ENCODE peak calls at places on chromosomes 16 and 17, in six cellular contexts. I is breast epithelium; J is psoas muscle; T is CD8-positive, alpha-beta T cell; P is heart left ventricle; O is HepG2. A is an unnamed sample.

GRCh38 chr17:17476865-17477467 is at the start of gene MED9:
- DNase-seq in I (peak; percentile 87), J (peak; percentile 94), T (peak; percentile 97), P (peak; percentile 97), O (peak; percentile 82), A (peak; percentile 93)

GRCh38 chr16:63365665-63366064 is 1329.4 kb upstream of the CDH8 start:
- DNase-seq in I (no peak), J (no peak), T (no peak), P (no peak), O (no peak), A (no peak)

GRCh38 chr17:7293821-7294613 is 422 bp downstream of the YBX2 start:
- DNase-seq in I (no peak), J (no peak), T (no peak), P (no peak), O (peak; percentile 49), A (no peak)

GRCh38 chr16:57807968-57808528 is 5.8 kb upstream of the KIFC3 start:
- DNase-seq in I (peak; percentile 79), J (peak; percentile 80), T (peak; percentile 69), P (peak; percentile 86), O (peak; percentile 92), A (peak; percentile 82)

GRCh38 chr16:85601730-85602401 is 11.3 kb upstream of the GSE1 start:
- DNase-seq in I (no peak), J (no peak), T (no peak), P (peak; percentile 77), O (no peak), A (peak; percentile 42)

GRCh38 chr17:71441098-71441497 is 679.7 kb upstream of the SOX9 start:
- DNase-seq in I (no peak), J (no peak), T (no peak), P (no peak), O (no peak), A (no peak)

GRCh38 chr17:17537311-17538099 is 41.3 kb upstream of the RASD1 start:
- DNase-seq in I (no peak), J (peak; percentile 14), T (no peak), P (peak; percentile 58), O (no peak), A (no peak)

GRCh38 chr17:28807925-28808641 is 34.5 kb downstream of the FAM222B start:
- DNase-seq in I (no peak), J (no peak), T (no peak), P (no peak), O (peak; percentile 68), A (no peak)

GRCh38 chr16:67006930-67007658 is 18.7 kb downstream of the CES4A start:
- DNase-seq in I (no peak), J (no peak), T (no peak), P (no peak), O (no peak), A (no peak)

GRCh38 chr16:66924527-66925321 is 611 bp downstream of the RRAD start:
- DNase-seq in I (no peak), J (peak; percentile 54), T (peak; percentile 54), P (peak; percentile 75), O (no peak), A (peak; percentile 56)

GRCh38 chr17:37276475-37276874 is 99.3 kb upstream of the C17orf78 start:
- DNase-seq in I (no peak), J (no peak), T (no peak), P (no peak), O (no peak), A (no peak)

DNA sequence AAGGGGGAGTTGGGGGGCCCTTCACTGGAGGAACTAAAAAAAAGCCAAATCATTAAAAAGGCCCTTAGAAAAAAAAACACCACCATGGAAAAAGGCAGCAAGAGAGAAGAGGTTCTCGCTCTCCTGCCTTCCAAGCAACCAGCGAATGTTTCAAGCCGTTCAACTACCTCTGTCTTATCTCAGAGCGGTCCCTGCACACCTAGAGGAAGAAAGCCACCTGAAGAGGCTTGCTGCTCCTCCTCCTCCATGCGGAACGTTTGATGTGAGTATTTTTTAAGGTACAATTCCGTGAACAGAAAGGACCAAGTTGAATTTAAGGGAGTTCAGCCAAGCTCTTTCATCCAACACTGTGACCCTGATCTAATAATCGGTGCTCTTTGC is 9.2 kb downstream of the NXN start:
- DNase-seq in I (no peak), J (no peak), T (no peak), P (peak; percentile 12), O (no peak), A (no peak)
- H3K4me1 ChIP-seq in I (no peaks in the 10 kb centered on the region), J (peaks cover 22% of the 10 kb centered on the region), T (no peaks in the 10 kb centered on the region), P (peaks cover 5% of the 10 kb centered on the region), O (peaks cover 14% of the 10 kb centered on the region), A (peaks cover 7% of the 10 kb centered on the region)

GRCh38 chr17:4642286-4642685 is 808 bp upstream of the ALOX15 start:
- DNase-seq in I (no peak), J (no peak), T (no peak), P (no peak), O (no peak), A (no peak)

GRCh38 chr17:4643676-4644075 is 2.2 kb upstream of the ALOX15 start:
- DNase-seq in I (no peak), J (no peak), T (no peak), P (no peak), O (peak; percentile 13), A (no peak)

GRCh38 chr17:4636474-4637100 is 4.9 kb downstream of the ALOX15 start:
- DNase-seq in I (no peak), J (no peak), T (no peak), P (no peak), O (no peak), A (no peak)

GRCh38 chr17:4645642-4646041 is 4.2 kb upstream of the ALOX15 start:
- DNase-seq in I (no peak), J (no peak), T (no peak), P (no peak), O (no peak), A (no peak)

GRCh38 chr17:4641297-4642195 is at the start of gene ALOX15:
- DNase-seq in I (no peak), J (no peak), T (no peak), P (no peak), O (no peak), A (no peak)
- TF ChIP-seq CTCF in I (no peak), J (no peak), T (no peak), P (no peak), O (no peak), A (no peak)

DNA sequence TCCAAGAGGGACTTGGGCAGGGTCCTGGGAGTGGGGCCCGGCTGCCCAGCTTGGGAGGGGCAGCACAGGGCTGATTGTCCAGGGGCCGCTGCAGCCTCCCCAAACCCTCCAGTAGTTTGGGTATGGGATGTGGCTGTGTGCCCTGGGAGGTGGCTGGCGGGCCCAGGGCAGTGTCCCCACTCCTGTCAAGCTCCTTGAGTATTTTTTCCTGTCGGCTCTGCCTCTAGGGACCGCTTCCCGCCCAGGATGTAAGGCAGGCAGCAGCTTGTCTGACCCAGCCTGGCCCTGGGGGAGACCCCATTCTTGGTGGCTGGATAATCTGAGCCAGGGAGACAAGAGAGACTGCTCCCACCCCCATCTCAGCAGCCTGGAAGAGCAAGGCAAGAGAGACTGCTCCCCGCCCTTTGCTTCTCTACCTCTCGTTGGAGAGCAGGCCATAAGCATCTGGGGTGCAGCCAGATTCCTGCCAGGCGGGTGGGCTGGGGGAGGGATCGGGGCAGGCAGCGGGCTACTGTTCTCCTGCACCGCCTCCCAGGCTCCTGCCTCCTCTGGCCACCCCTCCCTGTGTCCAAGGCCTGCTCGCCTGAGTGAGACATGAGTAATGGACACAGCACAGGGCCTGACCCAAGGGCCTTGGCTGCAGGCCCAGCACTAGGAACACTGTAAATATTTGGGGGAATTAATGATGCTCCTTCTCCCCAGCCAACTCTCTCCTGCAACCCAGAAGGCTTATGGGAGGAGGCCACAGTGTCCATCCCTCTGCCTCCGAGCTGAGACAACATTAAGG is 18.4 kb upstream of the ITGA3 start:
- DNase-seq in I (no peak), J (peak; percentile 38), T (no peak), P (no peak), O (no peak), A (peak; percentile 25)
- H3K4me1 ChIP-seq in I (no peaks in the 10 kb centered on the region), J (no peaks in the 10 kb centered on the region), T (no peaks in the 10 kb centered on the region), P (peaks cover 4% of the 10 kb centered on the region), O (peaks cover 34% of the 10 kb centered on the region), A (peaks cover 7% of the 10 kb centered on the region)

GRCh38 chr16:56532714-56533113 is 12.9 kb upstream of the BBS2 start:
- DNase-seq in I (no peak), J (no peak), T (no peak), P (no peak), O (peak; percentile 25), A (no peak)
- TF ChIP-seq CTCF in I (no peak), J (no peak), T (no peak), P (no peak), O (peak; percentile 48), A (no peak)

A was measured in left ventricle myocardium inferior.